ENCODE peak calls at places on chromosomes 4 and X, in nine cellular contexts. O is GM12878, A is sigmoid colon, Q is suprapubic skin, W is transverse colon, Z is spleen, P is GM12891, N is upper lobe of left lung, X is stomach. T is an unnamed sample.

GRCh38 chr4:72744103-72744725 is 175.2 kb upstream of the ADAMTS3 start:
- DNase-seq in O (no peak), A (no peak), Q (no peak), W (no peak), Z (no peak), P (no peak), N (no peak), X (no peak), T (no peak)

GRCh38 chr4:36677122-36677521 is 395.7 kb downstream of the DTHD1 start:
- DNase-seq in O (no peak), A (no peak), Q (no peak), W (no peak), Z (no peak), P (no peak), N (no peak), X (no peak), T (no peak)

GRCh38 chr4:188714907-188715306 is 575.7 kb downstream of the TRIML1 start:
- DNase-seq in O (no peak), A (no peak), Q (no peak), W (no peak), Z (no peak), P (no peak), N (no peak), X (no peak), T (no peak)

GRCh38 chr4:27248829-27249228 is 388.2 kb downstream of the STIM2 start:
- DNase-seq in O (no peak), A (no peak), Q (no peak), W (no peak), Z (no peak), P (no peak), N (no peak), X (no peak), T (no peak)

GRCh38 chrX:11329016-11329415 is 35.8 kb downstream of the AMELX start:
- DNase-seq in O (no peak), A (no peak), Q (no peak), W (no peak), Z (no peak), P (no peak), N (no peak), X (no peak), T (no peak)

GRCh38 chrX:108811891-108812290 is 75.5 kb upstream of the IRS4 start:
- DNase-seq in O (no peak), A (no peak), Q (no peak), W (no peak), Z (no peak), P (no peak), N (no peak), X (no peak), T (no peak)

GRCh38 chr4:165700855-165701254 is 172.2 kb upstream of the TLL1 start:
- DNase-seq in O (no peak), A (no peak), Q (no peak), W (no peak), Z (no peak), P (no peak), N (no peak), X (no peak), T (no peak)

GRCh38 chr4:168388890-168389289 is 70.3 kb upstream of the DDX60 start:
- DNase-seq in O (no peak), A (no peak), Q (no peak), W (no peak), Z (no peak), P (no peak), N (no peak), X (no peak), T (no peak)

GRCh38 chr4:9953089-9953488 is 68.2 kb downstream of the SLC2A9 start:
- DNase-seq in O (no peak), A (no peak), Q (no peak), W (no peak), Z (no peak), P (no peak), N (no peak), X (no peak), T (no peak)

GRCh38 chrX:137427813-137428212 is 138.1 kb upstream of the ZIC3 start:
- DNase-seq in O (no peak), A (no peak), Q (no peak), W (no peak), Z (no peak), P (no peak), N (no peak), X (no peak), T (peak; percentile 19)

GRCh38 chr4:183448436-183448835 is 4.0 kb downstream of the CDKN2AIP start:
- DNase-seq in O (no peak), A (no peak), Q (no peak), W (no peak), Z (no peak), P (no peak), N (no peak), X (no peak), T (no peak)

GRCh38 chr4:157751631-157752030 is 421.2 kb downstream of the GASK1B start:
- DNase-seq in O (no peak), A (no peak), Q (no peak), W (no peak), Z (no peak), P (no peak), N (no peak), X (no peak), T (no peak)

DNA sequence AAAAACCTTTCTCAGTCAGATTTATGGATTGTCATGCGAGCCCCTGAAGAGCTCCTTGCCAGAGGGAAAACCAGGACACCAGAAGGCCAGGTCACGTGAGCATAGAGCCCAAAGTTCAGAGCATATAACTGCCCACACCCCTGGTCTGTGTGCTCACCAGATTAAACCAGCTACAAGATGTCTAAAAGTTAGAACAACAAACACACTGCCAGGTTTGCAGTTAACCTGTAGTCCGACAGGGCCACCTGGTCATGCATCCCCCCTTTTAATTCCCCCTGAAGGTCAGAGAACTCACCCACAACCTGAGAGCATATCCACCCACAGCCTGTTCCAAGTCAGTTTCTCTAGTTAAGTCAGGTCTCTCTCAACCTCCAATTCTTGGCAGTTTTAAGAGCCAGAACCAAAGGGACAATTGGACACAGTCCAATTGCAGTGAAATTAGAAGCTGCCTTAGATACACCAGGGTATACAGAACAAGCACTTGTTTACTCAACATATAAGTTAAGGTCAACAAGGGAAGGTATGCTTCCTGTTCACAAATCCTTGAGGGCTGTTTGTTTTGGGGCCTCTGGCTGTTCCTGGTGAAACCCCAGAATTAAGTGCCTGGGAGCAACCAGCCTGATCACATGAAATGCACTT is 248.2 kb upstream of the PPARGC1A start:
- DNase-seq in O (no peak), A (no peak), Q (no peak), W (peak; percentile 73), Z (no peak), P (no peak), N (no peak), X (peak; percentile 24), T (no peak)
- TF ChIP-seq POLR2AphosphoS5 in O (no peak), A (no peak), Q (no peak), W (no peak), Z (no peak), P (no peak), N (no peak), X (no peak), T (no peak)

GRCh38 chr4:154471924-154472323 is 19.7 kb downstream of the DCHS2 start:
- DNase-seq in O (peak; percentile 21), A (peak; percentile 70), Q (no peak), W (no peak), Z (no peak), P (no peak), N (no peak), X (no peak), T (no peak)
- TF ChIP-seq POLR2AphosphoS5 in O (no peak), A (no peak), Q (no peak), W (no peak), Z (no peak), P (no peak), N (no peak), X (no peak), T (no peak)

DNA sequence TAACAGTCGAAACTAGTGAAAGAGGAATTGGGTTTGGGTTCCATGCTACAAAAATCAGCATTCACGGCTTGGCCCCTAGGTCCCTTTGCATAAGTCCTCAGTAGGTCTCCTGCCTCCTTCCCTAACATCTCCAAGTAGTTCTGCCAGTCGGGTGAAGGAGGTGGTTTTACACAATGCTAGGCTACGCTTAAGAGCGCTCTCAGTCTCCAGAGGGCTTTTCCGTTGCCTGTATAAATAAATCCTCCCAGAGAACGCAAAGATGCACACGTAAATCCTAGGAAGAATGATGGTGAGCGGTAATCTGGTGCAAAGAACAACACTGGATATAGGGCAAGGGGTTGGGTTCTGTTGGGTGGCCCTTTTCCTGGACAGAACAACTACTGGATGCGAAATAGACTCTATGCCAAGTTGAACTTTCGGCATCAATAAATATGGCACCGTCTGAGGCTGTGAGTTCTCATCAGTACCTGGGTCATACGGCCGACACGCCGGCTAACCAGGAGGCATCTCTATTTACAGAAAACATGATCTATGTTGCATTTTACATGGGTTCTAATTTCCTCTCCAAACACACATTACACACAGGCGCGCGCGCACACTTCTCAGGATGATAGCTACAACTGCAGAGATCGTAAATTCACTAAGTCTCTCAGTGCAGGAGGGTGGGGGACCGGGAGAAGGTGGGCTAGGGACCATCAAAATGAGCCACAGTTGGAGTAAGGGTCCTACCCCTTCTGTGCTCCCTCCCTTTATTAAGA is 1.3 kb downstream of the CAMK2D start:
- DNase-seq in O (no peak), A (peak; percentile 66), Q (no peak), W (peak; percentile 45), Z (peak; percentile 82), P (no peak), N (no peak), X (peak; percentile 32), T (no peak)
- TF ChIP-seq POLR2AphosphoS5 in O (peak; percentile 52), A (no peak), Q (no peak), W (peak; percentile 32), Z (peak; percentile 40), P (no peak), N (no peak), X (peak; percentile 7), T (no peak)

GRCh38 chr4:99784836-99785235 is 31.8 kb upstream of the DAPP1 start:
- DNase-seq in O (no peak), A (no peak), Q (no peak), W (no peak), Z (no peak), P (no peak), N (no peak), X (no peak), T (no peak)

DNA sequence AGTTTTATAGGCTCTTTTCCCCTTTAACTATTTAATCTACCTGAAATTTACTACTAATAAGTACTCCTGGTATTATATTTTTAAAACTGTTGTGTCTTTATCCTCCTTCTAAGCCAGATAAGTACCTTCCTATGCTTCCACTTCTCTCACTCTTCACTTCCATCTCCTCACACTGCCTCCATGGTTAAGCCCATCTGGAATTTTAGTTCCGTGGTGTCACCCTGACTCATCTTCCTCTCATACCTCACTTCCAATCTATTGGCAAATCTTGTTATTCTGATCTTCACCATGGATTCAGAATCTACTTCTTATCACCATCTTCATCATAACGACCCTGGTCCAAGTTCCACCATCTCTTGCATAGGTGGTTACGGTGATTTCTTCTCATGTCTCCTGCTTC is 32.7 kb upstream of the DAPP1 start:
- DNase-seq in O (no peak), A (no peak), Q (no peak), W (no peak), Z (no peak), P (no peak), N (no peak), X (no peak), T (no peak)
- TF ChIP-seq POLR2AphosphoS5 in O (no peak), A (no peak), Q (no peak), W (no peak), Z (no peak), P (no peak), N (no peak), X (no peak), T (no peak)

DNA sequence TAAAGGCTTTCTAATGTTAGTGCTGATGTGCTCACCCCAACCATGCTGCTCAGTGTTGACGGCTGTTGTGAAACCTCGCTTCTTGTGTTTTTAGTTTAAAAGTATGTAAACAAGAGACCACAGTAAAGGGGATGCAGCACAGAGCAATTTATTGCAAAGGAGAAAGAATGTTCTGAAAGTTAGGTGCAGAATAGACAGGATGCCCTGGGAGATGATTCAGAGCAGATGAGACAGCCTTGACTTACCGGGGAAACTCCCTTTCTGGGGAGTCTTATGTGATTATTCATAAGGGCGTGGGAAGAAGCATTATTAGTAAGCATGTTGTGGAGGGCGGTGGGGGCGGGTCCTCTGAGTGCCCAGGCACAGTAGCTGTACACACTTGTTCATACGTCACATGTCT is 47.7 kb downstream of the EVC start:
- DNase-seq in O (peak; percentile 37), A (peak; percentile 13), Q (no peak), W (no peak), Z (no peak), P (no peak), N (no peak), X (no peak), T (no peak)
- TF ChIP-seq POLR2AphosphoS5 in O (no peak), A (no peak), Q (no peak), W (no peak), Z (no peak), P (no peak), N (no peak), X (no peak), T (no peak)